ENCODE peak calls at places on chromosomes 11 and 22, in five cellular contexts. M is transverse colon, K is H1, I is GM23338, V is HL-60. X is an unnamed sample.

GRCh38 chr11:1217151-1217550 is 5.7 kb upstream of the MUC5B start:
- DNase-seq in K (no peak), I (no peak), M (no peak), V (no peak), X (no peak)

GRCh38 chr11:76690736-76691135 is 20.2 kb upstream of the LRRC32 start:
- DNase-seq in I (no peak), K (no peak), M (no peak), V (no peak), X (no peak)

GRCh38 chr11:86736303-86737143 is 63.8 kb upstream of the PRSS23 start:
- DNase-seq in M (no peak), I (no peak), K (no peak), V (no peak), X (no peak)

GRCh38 chr11:112734207-112734606 is 227.0 kb upstream of the NCAM1 start:
- DNase-seq in K (no peak), I (peak), M (no peak), V (peak), X (no peak)

GRCh38 chr11:75668508-75669297 is at the start of gene MAP6:
- DNase-seq in V (no peak), I (peak), K (no peak), M (peak), X (no peak)

GRCh38 chr11:24132471-24132870 is 364.4 kb upstream of the LUZP2 start:
- DNase-seq in K (no peak), M (no peak), I (no peak), V (no peak), X (no peak)

GRCh38 chr11:128022007-128022368 is 565.4 kb downstream of the ETS1 start:
- DNase-seq in M (no peak), K (no peak), I (no peak), V (no peak), X (peak)

GRCh38 chr11:109425554-109425953 is 3.6 kb downstream of the C11orf87 start:
- DNase-seq in M (no peak), V (peak), I (no peak), K (no peak), X (no peak)

GRCh38 chr11:104964247-104964646 is 4.1 kb downstream of the CASP4 start:
- DNase-seq in V (no peak), K (no peak), I (no peak), M (no peak), X (no peak)

GRCh38 chr11:68146010-68146540 is 24.9 kb upstream of the CHKA start:
- DNase-seq in M (peak), V (peak), I (no peak), K (no peak), X (no peak)

GRCh38 chr11:69161117-69161407 is 5.3 kb downstream of the SMIM38 start:
- DNase-seq in K (no peak), M (no peak), I (no peak), V (no peak), X (no peak)

GRCh38 chr11:68825603-68826002 is 16.1 kb downstream of the CPT1A start:
- DNase-seq in K (no peak), M (peak), I (peak), V (peak), X (no peak)

DNA sequence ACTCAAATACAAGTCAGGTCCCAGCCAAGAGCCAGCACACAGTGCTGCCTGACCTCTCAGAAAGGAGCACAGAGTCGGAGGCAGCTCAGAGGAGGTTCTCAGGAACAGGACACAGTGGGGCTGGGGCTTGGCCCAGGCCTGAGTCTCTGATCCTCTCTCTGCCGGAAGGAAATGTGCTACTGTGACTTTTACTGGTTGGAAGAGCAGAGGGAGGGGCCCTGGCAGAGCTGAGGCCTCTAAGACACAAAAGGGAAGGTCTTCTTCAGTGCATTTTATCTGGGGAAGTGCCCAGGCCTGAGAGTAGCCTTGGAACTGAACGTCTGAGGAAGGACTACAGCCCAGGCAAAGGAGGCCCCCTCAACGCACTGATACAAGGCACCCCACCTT is 16.2 kb upstream of the CASTOR1 start:
- DNase-seq in I (no peak), K (no peak), V (peak), M (peak), X (no peak)
- TF ChIP-seq POLR2AphosphoS5 in I (no peak), K (no peak), V (no peak), M (peak), X (peak)

GRCh38 chr11:46562527-46562926 is 31.3 kb downstream of the AMBRA1 start:
- DNase-seq in K (no peak), I (no peak), M (no peak), V (no peak), X (no peak)
- TF ChIP-seq CTCF in K (no peak), I (no peak), M (no peak), V (no peak), X (no peak)

DNA sequence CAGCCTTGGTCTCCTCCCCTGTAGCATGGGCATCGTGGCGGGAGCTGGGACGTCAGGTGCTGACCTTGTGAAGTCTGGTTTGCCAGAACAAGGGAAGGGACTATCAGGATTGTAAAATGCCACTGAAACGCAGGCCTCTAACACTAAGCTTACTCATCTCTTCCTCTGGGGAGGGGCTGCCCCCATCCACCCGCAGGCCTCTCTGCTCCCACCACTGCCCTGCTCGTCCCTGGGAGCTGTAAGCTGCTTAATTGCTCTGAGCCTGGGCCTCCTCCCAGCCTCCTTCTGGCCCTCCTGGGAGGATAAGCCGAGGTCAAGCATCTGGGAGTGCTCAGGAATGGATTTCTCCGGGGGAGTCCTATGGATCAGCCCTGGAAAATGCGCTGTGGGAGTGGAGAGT is 8.4 kb downstream of the SHISAL1 start:
- DNase-seq in M (no peak), K (no peak), I (no peak), V (no peak), X (no peak)
- TF ChIP-seq POLR2AphosphoS5 in M (no peak), K (no peak), I (no peak), V (no peak), X (no peak)

DNA sequence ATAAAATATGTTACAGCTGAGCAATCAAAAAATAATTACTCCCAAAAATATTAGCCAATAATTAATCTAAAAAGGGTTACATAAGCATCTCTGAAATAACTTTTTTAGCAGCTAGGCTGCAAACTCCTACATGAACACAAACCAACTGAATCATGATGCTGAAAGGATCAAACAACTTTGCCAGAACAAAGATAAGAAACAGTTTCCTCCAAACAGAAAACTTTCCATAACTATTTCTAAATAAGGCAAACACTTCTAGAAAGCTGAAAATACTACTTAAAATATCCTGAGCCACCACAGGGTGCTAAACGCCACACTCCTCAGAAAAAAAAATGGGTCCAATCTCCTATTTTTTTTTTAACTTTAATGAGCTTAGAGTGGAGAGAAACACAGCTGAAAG is 68.6 kb upstream of the ARHGAP32 start:
- DNase-seq in M (no peak), I (no peak), V (no peak), K (no peak), X (no peak)
- TF ChIP-seq CTCF in M (no peak), I (no peak), V (no peak), K (no peak), X (no peak)

X was measured in esophagus muscularis mucosa.